ENCODE peak calls at places on chromosomes 11 and 22, in eight cellular contexts. One of them, this sample, is unnamed. For H3K9me3, the result is how much of the 10 kb centered on the place peaks cover.

GRCh38 chr22:44366372-44367310 is 53.9 kb upstream of the SHISAL1 start:
- DNase-seq in fibroblast of lung: no peak
- DNase-seq in Peyer's patch: no peak
- DNase-seq in thyroid gland: no peak
- DNase-seq in cardiac muscle cell: no peak
- DNase-seq in IMR-90: peak
- DNase-seq in colonic mucosa: no peak
- DNase-seq in A549: no peak
- DNase-seq in this sample: peak

GRCh38 chr22:41908409-41909289 is 6.2 kb downstream of the SHISA8 start:
- DNase-seq in Peyer's patch: peak
- DNase-seq in fibroblast of lung: no peak
- DNase-seq in A549: no peak
- DNase-seq in cardiac muscle cell: no peak
- DNase-seq in thyroid gland: no peak
- DNase-seq in colonic mucosa: no peak
- DNase-seq in IMR-90: no peak
- DNase-seq in this sample: no peak

GRCh38 chr22:49372111-49372529 is 455.6 kb downstream of the BRD1 start:
- DNase-seq in A549: no peak
- DNase-seq in thyroid gland: no peak
- DNase-seq in colonic mucosa: peak
- DNase-seq in IMR-90: no peak
- DNase-seq in Peyer's patch: peak
- DNase-seq in cardiac muscle cell: no peak
- DNase-seq in fibroblast of lung: no peak
- DNase-seq in this sample: no peak

GRCh38 chr11:47775240-47775869 is 8.2 kb upstream of the FNBP4 start:
- DNase-seq in IMR-90: no peak
- DNase-seq in thyroid gland: no peak
- DNase-seq in colonic mucosa: no peak
- DNase-seq in Peyer's patch: no peak
- DNase-seq in A549: no peak
- DNase-seq in cardiac muscle cell: no peak
- DNase-seq in fibroblast of lung: no peak
- DNase-seq in this sample: no peak

GRCh38 chr11:116073854-116074837 is 569.9 kb upstream of the CADM1 start:
- DNase-seq in A549: no peak
- DNase-seq in colonic mucosa: no peak
- DNase-seq in Peyer's patch: no peak
- DNase-seq in cardiac muscle cell: peak
- DNase-seq in fibroblast of lung: peak
- DNase-seq in thyroid gland: no peak
- DNase-seq in IMR-90: no peak
- DNase-seq in this sample: no peak

GRCh38 chr11:41954034-41954433 is 494.6 kb upstream of the LRRC4C start:
- DNase-seq in fibroblast of lung: peak
- DNase-seq in cardiac muscle cell: no peak
- DNase-seq in Peyer's patch: no peak
- DNase-seq in A549: no peak
- DNase-seq in colonic mucosa: no peak
- DNase-seq in thyroid gland: no peak
- DNase-seq in IMR-90: no peak
- DNase-seq in this sample: no peak

GRCh38 chr11:72441647-72442267 is 7.4 kb upstream of the CLPB start:
- DNase-seq in IMR-90: peak
- DNase-seq in A549: no peak
- DNase-seq in thyroid gland: no peak
- DNase-seq in colonic mucosa: no peak
- DNase-seq in fibroblast of lung: peak
- DNase-seq in Peyer's patch: no peak
- DNase-seq in cardiac muscle cell: no peak
- DNase-seq in this sample: peak

GRCh38 chr11:35332524-35332923 is 86.8 kb downstream of the SLC1A2 start:
- DNase-seq in colonic mucosa: no peak
- DNase-seq in thyroid gland: no peak
- DNase-seq in IMR-90: no peak
- DNase-seq in cardiac muscle cell: no peak
- DNase-seq in fibroblast of lung: no peak
- DNase-seq in A549: no peak
- DNase-seq in Peyer's patch: no peak
- DNase-seq in this sample: no peak

GRCh38 chr11:61917357-61918109 is at the start of gene RAB3IL1:
- DNase-seq in fibroblast of lung: peak
- DNase-seq in cardiac muscle cell: peak
- DNase-seq in IMR-90: no peak
- DNase-seq in colonic mucosa: peak
- DNase-seq in A549: peak
- DNase-seq in thyroid gland: peak
- DNase-seq in Peyer's patch: no peak
- DNase-seq in this sample: peak

GRCh38 chr22:40313007-40313406 is 33.3 kb upstream of the ADSL start:
- DNase-seq in A549: no peak
- DNase-seq in Peyer's patch: no peak
- DNase-seq in colonic mucosa: no peak
- DNase-seq in fibroblast of lung: no peak
- DNase-seq in thyroid gland: no peak
- DNase-seq in IMR-90: no peak
- DNase-seq in cardiac muscle cell: no peak
- DNase-seq in this sample: no peak

GRCh38 chr11:35334385-35335090 is 84.8 kb downstream of the SLC1A2 start:
- DNase-seq in IMR-90: no peak
- DNase-seq in fibroblast of lung: no peak
- DNase-seq in cardiac muscle cell: no peak
- DNase-seq in colonic mucosa: no peak
- DNase-seq in thyroid gland: no peak
- DNase-seq in Peyer's patch: peak
- DNase-seq in A549: no peak
- DNase-seq in this sample: no peak

GRCh38 chr11:25562417-25562816 is 769.5 kb upstream of the ANO3 start:
- DNase-seq in fibroblast of lung: peak
- DNase-seq in colonic mucosa: no peak
- DNase-seq in A549: no peak
- DNase-seq in IMR-90: no peak
- DNase-seq in Peyer's patch: no peak
- DNase-seq in cardiac muscle cell: no peak
- DNase-seq in thyroid gland: no peak
- DNase-seq in this sample: no peak

GRCh38 chr11:119320593-119321524 is 3.9 kb upstream of the MCAM start:
- DNase-seq in cardiac muscle cell: peak
- DNase-seq in colonic mucosa: peak
- DNase-seq in fibroblast of lung: peak
- DNase-seq in A549: no peak
- DNase-seq in thyroid gland: peak
- DNase-seq in IMR-90: peak
- DNase-seq in Peyer's patch: peak
- DNase-seq in this sample: peak

GRCh38 chr11:61907871-61908729 is 9.3 kb downstream of the RAB3IL1 start:
- DNase-seq in cardiac muscle cell: no peak
- DNase-seq in A549: no peak
- DNase-seq in thyroid gland: no peak
- DNase-seq in colonic mucosa: no peak
- DNase-seq in fibroblast of lung: no peak
- DNase-seq in Peyer's patch: no peak
- DNase-seq in IMR-90: no peak
- DNase-seq in this sample: peak

GRCh38 chr11:80970016-80970516 is 1529.2 kb upstream of the TENM4 start:
- DNase-seq in A549: no peak
- DNase-seq in colonic mucosa: no peak
- DNase-seq in cardiac muscle cell: no peak
- DNase-seq in thyroid gland: no peak
- DNase-seq in IMR-90: no peak
- DNase-seq in Peyer's patch: no peak
- DNase-seq in fibroblast of lung: no peak
- DNase-seq in this sample: no peak

GRCh38 chr22:30212996-30213441 is 33.5 kb downstream of the LIF start:
- DNase-seq in fibroblast of lung: no peak
- DNase-seq in colonic mucosa: no peak
- DNase-seq in IMR-90: no peak
- DNase-seq in cardiac muscle cell: no peak
- DNase-seq in A549: peak
- DNase-seq in Peyer's patch: no peak
- DNase-seq in thyroid gland: peak
- DNase-seq in this sample: no peak

GRCh38 chr22:20949698-20950183 is 17.3 kb upstream of the AIFM3 start:
- DNase-seq in cardiac muscle cell: no peak
- DNase-seq in fibroblast of lung: no peak
- DNase-seq in IMR-90: no peak
- DNase-seq in Peyer's patch: no peak
- DNase-seq in thyroid gland: no peak
- DNase-seq in A549: no peak
- DNase-seq in colonic mucosa: no peak
- DNase-seq in this sample: no peak

GRCh38 chr11:34976496-34976895 is 60.1 kb downstream of the PDHX start:
- DNase-seq in fibroblast of lung: peak
- DNase-seq in colonic mucosa: no peak
- DNase-seq in thyroid gland: no peak
- DNase-seq in cardiac muscle cell: no peak
- DNase-seq in IMR-90: no peak
- DNase-seq in Peyer's patch: no peak
- DNase-seq in A549: no peak
- DNase-seq in this sample: no peak

GRCh38 chr22:39343259-39344045 is 6.3 kb upstream of the SYNGR1 start:
- DNase-seq in colonic mucosa: peak
- DNase-seq in cardiac muscle cell: peak
- DNase-seq in IMR-90: peak
- DNase-seq in Peyer's patch: peak
- DNase-seq in thyroid gland: peak
- DNase-seq in A549: peak
- DNase-seq in fibroblast of lung: peak
- DNase-seq in this sample: peak

DNA sequence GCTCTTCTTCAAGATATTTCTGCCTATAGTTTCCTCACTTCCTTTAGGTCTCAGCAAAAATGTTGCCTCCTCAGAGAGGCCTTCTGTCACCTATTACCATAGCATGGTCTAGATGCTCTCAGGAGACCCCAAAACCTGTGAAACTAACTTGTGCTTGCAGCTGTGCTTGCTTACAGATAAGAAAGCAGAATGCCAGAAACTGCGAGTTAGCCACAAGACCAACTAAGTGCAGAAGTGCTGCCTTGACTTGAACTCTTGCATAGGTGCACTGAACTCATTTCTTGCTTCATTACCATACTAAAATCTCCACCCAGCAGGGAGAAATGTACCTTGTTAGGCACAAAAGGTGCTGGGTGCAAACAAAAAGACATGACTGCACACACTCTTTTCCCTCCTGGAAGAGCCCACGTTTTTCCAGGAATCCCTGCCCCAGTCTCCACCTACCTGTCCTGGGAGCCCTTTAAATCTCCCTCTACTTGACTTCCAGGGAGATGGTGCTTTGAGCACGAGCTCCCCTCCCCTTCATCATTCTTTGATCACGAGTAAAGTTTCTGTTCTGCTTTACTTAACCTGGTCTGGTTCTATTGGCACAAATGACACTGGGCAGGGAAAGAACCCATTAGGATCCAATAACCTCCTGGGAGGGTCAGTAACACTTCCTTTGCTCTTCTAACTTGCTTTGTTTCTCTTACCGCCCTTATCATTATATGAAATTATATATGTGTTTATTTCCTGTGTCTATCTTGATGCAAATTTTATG is 137.7 kb upstream of the DDI1 start:
- DNase-seq in cardiac muscle cell: no peak
- DNase-seq in A549: no peak
- DNase-seq in Peyer's patch: peak
- DNase-seq in fibroblast of lung: no peak
- DNase-seq in colonic mucosa: no peak
- DNase-seq in thyroid gland: no peak
- DNase-seq in IMR-90: no peak
- DNase-seq in this sample: no peak
- TF ChIP-seq CTCF in cardiac muscle cell: no peak
- TF ChIP-seq CTCF in A549: no peak
- TF ChIP-seq CTCF in Peyer's patch: no peak
- TF ChIP-seq CTCF in fibroblast of lung: no peak
- TF ChIP-seq CTCF in colonic mucosa: no peak
- TF ChIP-seq CTCF in thyroid gland: no peak
- TF ChIP-seq CTCF in IMR-90: no peak
- TF ChIP-seq CTCF in this sample: no peak

GRCh38 chr22:17086301-17086700 is 1.5 kb downstream of the IL17RA start:
- DNase-seq in fibroblast of lung: no peak
- DNase-seq in cardiac muscle cell: no peak
- DNase-seq in A549: no peak
- DNase-seq in Peyer's patch: no peak
- DNase-seq in thyroid gland: no peak
- DNase-seq in colonic mucosa: no peak
- DNase-seq in IMR-90: no peak
- DNase-seq in this sample: no peak

GRCh38 chr22:17085277-17086091 is 684 bp downstream of the IL17RA start:
- DNase-seq in A549: no peak
- DNase-seq in cardiac muscle cell: no peak
- DNase-seq in colonic mucosa: peak
- DNase-seq in Peyer's patch: peak
- DNase-seq in IMR-90: no peak
- DNase-seq in fibroblast of lung: peak
- DNase-seq in thyroid gland: peak
- DNase-seq in this sample: peak

GRCh38 chr22:17084554-17085276 is at the start of gene IL17RA:
- DNase-seq in Peyer's patch: peak
- DNase-seq in IMR-90: peak
- DNase-seq in fibroblast of lung: peak
- DNase-seq in thyroid gland: peak
- DNase-seq in A549: peak
- DNase-seq in cardiac muscle cell: peak
- DNase-seq in colonic mucosa: peak
- DNase-seq in this sample: peak

GRCh38 chr22:17087176-17088131 is 2.7 kb downstream of the IL17RA start:
- DNase-seq in colonic mucosa: no peak
- DNase-seq in IMR-90: peak
- DNase-seq in thyroid gland: no peak
- DNase-seq in fibroblast of lung: peak
- DNase-seq in Peyer's patch: peak
- DNase-seq in A549: no peak
- DNase-seq in cardiac muscle cell: no peak
- DNase-seq in this sample: no peak

GRCh38 chr22:17086750-17087149 is 1.9 kb downstream of the IL17RA start:
- DNase-seq in fibroblast of lung: no peak
- DNase-seq in Peyer's patch: no peak
- DNase-seq in cardiac muscle cell: no peak
- DNase-seq in IMR-90: no peak
- DNase-seq in colonic mucosa: no peak
- DNase-seq in thyroid gland: no peak
- DNase-seq in A549: no peak
- DNase-seq in this sample: no peak
- H3K4me3 ChIP-seq in fibroblast of lung: no peak
- H3K4me3 ChIP-seq in Peyer's patch: peak
- H3K4me3 ChIP-seq in cardiac muscle cell: no peak
- H3K4me3 ChIP-seq in IMR-90: no peak
- H3K4me3 ChIP-seq in colonic mucosa: peak
- H3K4me3 ChIP-seq in thyroid gland: no peak
- H3K4me3 ChIP-seq in A549: no peak
- H3K4me3 ChIP-seq in this sample: no peak

GRCh38 chr22:11626422-11626773 is 3901.6 kb upstream of the OR11H1 start:
- DNase-seq in fibroblast of lung: no peak
- DNase-seq in colonic mucosa: no peak
- DNase-seq in cardiac muscle cell: no peak
- DNase-seq in Peyer's patch: no peak
- DNase-seq in A549: no peak
- DNase-seq in IMR-90: no peak
- DNase-seq in thyroid gland: no peak
- DNase-seq in this sample: no peak
- H3K9me3 ChIP-seq in fibroblast of lung: under half
- H3K9me3 ChIP-seq in colonic mucosa: under half
- H3K9me3 ChIP-seq in cardiac muscle cell: under half
- H3K9me3 ChIP-seq in Peyer's patch: under half
- H3K9me3 ChIP-seq in A549: under half
- H3K9me3 ChIP-seq in IMR-90: half or more
- H3K9me3 ChIP-seq in thyroid gland: under half
- H3K9me3 ChIP-seq in this sample: half or more

GRCh38 chr11:86274503-86274902 is 27.5 kb upstream of the HIKESHI start:
- DNase-seq in IMR-90: no peak
- DNase-seq in Peyer's patch: no peak
- DNase-seq in thyroid gland: no peak
- DNase-seq in fibroblast of lung: no peak
- DNase-seq in cardiac muscle cell: peak
- DNase-seq in colonic mucosa: no peak
- DNase-seq in A549: no peak
- DNase-seq in this sample: no peak
- TF ChIP-seq CTCF in IMR-90: peak
- TF ChIP-seq CTCF in Peyer's patch: no peak
- TF ChIP-seq CTCF in thyroid gland: no peak
- TF ChIP-seq CTCF in fibroblast of lung: no peak
- TF ChIP-seq CTCF in cardiac muscle cell: peak
- TF ChIP-seq CTCF in colonic mucosa: no peak
- TF ChIP-seq CTCF in A549: peak
- TF ChIP-seq CTCF in this sample: no peak

This sample was measured in mucosa of descending colon.